ENCODE peak calls at places on chromosomes 3 and 15, in five cellular contexts. F, B, T, J and O are unnamed samples.

GRCh38 chr3:4746241-4746958 is 232.8 kb upstream of the BHLHE40 start:
- DNase-seq in J (no peak), T (peak), F (no peak), B (no peak), O (no peak)

GRCh38 chr3:123126051-123126450 is 59.2 kb downstream of the PDIA5 start:
- DNase-seq in T (no peak), B (no peak), F (no peak), J (no peak), O (no peak)

GRCh38 chr3:172892158-172892557 is 141.6 kb downstream of the ECT2 start:
- DNase-seq in J (no peak), F (no peak), T (peak), B (no peak), O (no peak)

GRCh38 chr3:155435821-155436220 is 142.3 kb upstream of the STRIT1 start:
- DNase-seq in J (no peak), T (no peak), B (no peak), F (no peak), O (peak)

GRCh38 chr15:74809951-74810350 is 2.7 kb upstream of the LMAN1L start:
- DNase-seq in B (no peak), J (no peak), T (no peak), F (no peak), O (peak)

GRCh38 chr15:89836255-89837133 is 21.8 kb upstream of the ANPEP start:
- DNase-seq in J (no peak), B (no peak), F (no peak), T (peak), O (peak)

GRCh38 chr3:54696313-54696712 is 231.5 kb downstream of the LRTM1 start:
- DNase-seq in J (no peak), F (no peak), T (peak), B (no peak), O (no peak)

GRCh38 chr3:61912158-61912557 is 350.8 kb downstream of the PTPRG start:
- DNase-seq in J (no peak), T (no peak), F (no peak), B (no peak), O (no peak)

GRCh38 chr15:56286213-56286612 is 42.5 kb upstream of the RFX7 start:
- DNase-seq in B (no peak), J (no peak), F (no peak), T (no peak), O (no peak)

GRCh38 chr3:186640473-186640818 is 247 bp downstream of the FETUB start:
- DNase-seq in F (no peak), B (peak), T (no peak), J (no peak), O (peak)

GRCh38 chr3:60073942-60074341 is 1024.1 kb upstream of the CFAP20DC start:
- DNase-seq in T (no peak), F (no peak), B (no peak), J (no peak), O (no peak)

GRCh38 chr15:71496336-71496955 is 313.9 kb upstream of the NR2E3 start:
- DNase-seq in J (no peak), F (no peak), T (peak), B (no peak), O (no peak)

GRCh38 chr3:33639889-33640288 is 78.2 kb downstream of the CLASP2 start:
- DNase-seq in F (no peak), B (no peak), T (no peak), J (no peak), O (no peak)

GRCh38 chr3:64880926-64881325 is 193.1 kb upstream of the ADAMTS9 start:
- DNase-seq in T (no peak), F (no peak), J (no peak), B (no peak), O (no peak)

GRCh38 chr15:51629612-51630011 is 7.0 kb upstream of the DMXL2 start:
- DNase-seq in T (peak), B (no peak), F (no peak), J (no peak), O (peak)

GRCh38 chr3:123270818-123271217 is 69.1 kb downstream of the SEC22A start:
- DNase-seq in T (no peak), F (no peak), J (no peak), B (no peak), O (no peak)

GRCh38 chr15:74541494-74542191 is 623 bp downstream of the ARID3B start:
- DNase-seq in T (peak), F (peak), B (peak), J (peak), O (peak)

GRCh38 chr3:36681867-36682266 is 82.5 kb downstream of the DCLK3 start:
- DNase-seq in J (no peak), B (no peak), F (no peak), T (no peak), O (no peak)

GRCh38 chr15:50415752-50416404 is 8.3 kb upstream of the USP8 start:
- DNase-seq in T (peak), J (no peak), B (peak), F (no peak), O (no peak)

GRCh38 chr15:98953000-98953776 is 54.4 kb downstream of the PGPEP1L start:
- DNase-seq in T (no peak), F (no peak), B (no peak), J (no peak), O (peak)

GRCh38 chr3:2544718-2545117 is 446.1 kb downstream of the CNTN4 start:
- DNase-seq in T (no peak), B (no peak), J (no peak), F (no peak), O (no peak)

GRCh38 chr3:2543247-2543646 is 444.6 kb downstream of the CNTN4 start:
- DNase-seq in F (no peak), J (no peak), T (no peak), B (no peak), O (no peak)

GRCh38 chr3:2544212-2544611 is 445.5 kb downstream of the CNTN4 start:
- DNase-seq in F (no peak), T (no peak), J (no peak), B (no peak), O (no peak)

DNA sequence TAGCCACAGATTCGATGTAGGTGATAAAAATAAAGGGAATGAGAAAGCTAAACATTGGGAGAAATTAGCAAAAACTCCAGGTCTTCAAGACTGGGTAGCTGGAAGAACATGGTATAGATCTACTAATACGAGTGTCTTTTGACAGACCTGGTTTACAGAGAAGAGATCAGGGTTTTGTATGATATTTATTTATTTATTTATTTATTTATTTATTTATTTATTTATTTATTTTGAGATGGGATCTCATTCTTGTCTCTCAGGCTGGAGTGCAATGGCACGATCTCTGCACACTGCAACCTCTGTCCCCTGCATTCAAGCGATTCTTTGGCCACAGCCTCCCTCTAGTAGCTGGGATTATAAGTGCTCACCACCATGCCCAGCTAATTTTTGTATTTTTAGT is 448.4 kb downstream of the CNTN4 start:
- DNase-seq in F (no peak), J (no peak), B (no peak), T (no peak), O (no peak)
- H2BK12ac ChIP-seq in F (no peak), J (no peak), B (no peak), T (no peak), O (no peak)

GRCh38 chr3:107523361-107524213 is 825 bp downstream of the BBX start:
- DNase-seq in F (peak), J (peak), B (peak), T (peak), O (peak)

GRCh38 chr3:107525954-107526305 is 3.2 kb downstream of the BBX start:
- DNase-seq in F (no peak), B (no peak), T (peak), J (no peak), O (no peak)

GRCh38 chr3:107525101-107525953 is 2.6 kb downstream of the BBX start:
- DNase-seq in B (peak), F (peak), T (peak), J (peak), O (peak)

GRCh38 chr3:107522510-107523360 is at the start of gene BBX:
- DNase-seq in B (peak), T (peak), J (peak), F (peak), O (peak)

GRCh38 chr3:107524214-107525100 is 1.7 kb downstream of the BBX start:
- DNase-seq in F (peak), T (peak), J (no peak), B (peak), O (peak)
- H3K18ac ChIP-seq in F (peak), T (peak), J (no peak), B (no peak), O (peak)

DNA sequence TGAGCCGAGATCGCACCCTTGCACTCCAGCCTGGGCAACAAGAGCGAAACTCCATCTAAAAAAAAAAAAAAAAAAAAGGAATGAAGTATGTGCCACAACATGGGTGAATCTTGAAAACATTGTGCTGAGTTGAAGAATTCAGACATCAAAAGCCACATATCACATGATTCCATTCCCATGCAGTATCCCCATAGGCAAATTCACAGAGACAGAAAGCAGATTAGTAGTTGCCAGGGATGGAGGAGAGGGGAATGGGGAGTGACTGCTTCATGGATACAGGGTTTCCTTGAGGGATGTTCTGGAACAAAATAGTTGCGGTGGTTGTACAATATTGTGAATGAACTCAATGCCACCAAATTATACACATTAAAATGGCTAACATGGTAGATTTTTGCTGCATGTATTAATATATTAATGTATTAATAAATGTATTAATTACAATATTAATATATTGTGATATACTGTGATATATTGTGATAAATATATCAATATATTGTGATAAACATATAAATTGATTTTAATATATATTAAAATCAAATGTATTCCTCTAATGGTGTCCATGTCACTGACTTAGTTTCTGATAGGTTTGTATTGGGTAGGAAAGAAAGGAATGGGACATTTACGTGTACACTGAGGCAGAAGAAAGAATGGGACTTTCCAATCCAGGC is 34.9 kb downstream of the SMAD3 start:
- DNase-seq in T (no peak), F (no peak), J (no peak), B (no peak), O (no peak)
- H3K23ac ChIP-seq in T (no peak), F (no peak), J (no peak), B (no peak), O (no peak)

DNA sequence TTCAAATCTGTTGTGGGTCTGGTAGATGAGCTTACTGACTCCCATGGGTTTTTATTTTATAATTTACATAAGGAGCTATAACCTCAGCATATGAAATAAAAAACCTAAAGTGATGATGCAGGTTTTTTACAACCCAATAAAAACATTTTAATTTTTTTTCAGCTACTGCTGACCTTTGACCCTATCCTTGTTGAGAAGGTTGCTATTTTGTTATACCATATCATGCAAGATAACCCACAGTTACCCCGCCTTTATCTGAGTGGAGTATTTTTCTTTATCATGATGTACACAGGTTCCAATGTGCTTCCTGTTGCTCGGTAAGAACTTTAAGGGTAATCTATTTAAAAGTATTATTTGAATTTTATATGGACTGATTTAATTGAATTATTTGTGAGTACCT is 70.8 kb downstream of the DNAJC13 start:
- DNase-seq in B (no peak), J (no peak), T (no peak), F (no peak), O (no peak)
- H2BK12ac ChIP-seq in B (no peak), J (no peak), T (no peak), F (no peak), O (no peak)

GRCh38 chr3:189169728-189170127 is 2.0 kb upstream of the TPRG1 start:
- DNase-seq in J (peak), T (no peak), B (peak), F (no peak), O (no peak)
- H3K18ac ChIP-seq in J (no peak), T (no peak), B (no peak), F (no peak), O (no peak)

DNA sequence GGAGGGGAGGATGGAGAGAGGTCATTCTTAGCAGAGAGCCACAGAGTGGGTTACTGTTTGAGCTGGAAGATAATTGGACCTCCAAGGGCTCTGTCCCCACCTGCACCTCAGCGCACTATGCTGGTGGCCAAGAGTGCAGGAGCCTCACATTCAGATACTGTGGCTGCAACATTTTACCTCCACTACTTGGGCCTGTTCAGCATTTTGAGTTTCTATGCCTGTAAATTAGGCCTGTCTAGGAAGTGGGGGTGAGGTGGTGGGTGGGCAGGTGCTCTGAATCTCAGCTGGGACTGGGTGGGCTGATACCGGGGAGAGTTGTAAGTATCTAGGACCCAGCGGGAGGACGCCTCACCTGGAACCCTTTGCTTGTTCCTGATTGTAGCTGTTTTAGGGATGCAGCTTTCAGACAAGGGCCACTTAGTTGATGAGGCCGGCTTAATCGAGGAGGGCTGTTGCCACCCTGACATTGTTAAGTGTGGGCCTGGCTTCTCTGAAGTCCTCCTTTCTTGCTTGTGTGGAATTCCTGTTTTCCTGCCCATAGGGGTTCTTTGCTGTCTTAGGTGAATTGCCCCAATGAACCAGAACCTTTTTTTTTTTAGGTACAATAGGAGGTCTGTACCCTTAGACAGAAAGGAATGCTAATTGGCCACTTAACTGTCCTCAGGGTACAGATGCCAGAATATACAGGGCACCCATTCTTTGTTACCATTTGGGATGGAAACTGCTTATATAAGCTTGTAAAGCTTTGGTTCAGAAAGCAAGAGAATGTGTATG is 83.9 kb downstream of the SMAD3 start:
- DNase-seq in F (no peak), T (peak), J (no peak), B (no peak), O (peak)
- H3K23ac ChIP-seq in F (no peak), T (no peak), J (no peak), B (no peak), O (no peak)

GRCh38 chr3:107260221-107260620 is 117.0 kb upstream of the CCDC54 start:
- DNase-seq in J (no peak), T (no peak), B (no peak), F (no peak), O (no peak)

GRCh38 chr3:107264888-107265287 is 112.4 kb upstream of the CCDC54 start:
- DNase-seq in B (no peak), F (no peak), T (peak), J (no peak), O (peak)

GRCh38 chr3:107268461-107268860 is 108.8 kb upstream of the CCDC54 start:
- DNase-seq in J (no peak), T (no peak), B (no peak), F (no peak), O (no peak)

GRCh38 chr3:107265526-107265925 is 111.7 kb upstream of the CCDC54 start:
- DNase-seq in J (no peak), F (no peak), B (no peak), T (no peak), O (no peak)

GRCh38 chr3:107263269-107264021 is 113.8 kb upstream of the CCDC54 start:
- DNase-seq in B (no peak), J (no peak), T (peak), F (no peak), O (no peak)
- H2BK12ac ChIP-seq in B (no peak), J (no peak), T (no peak), F (no peak), O (peak)

GRCh38 chr15:66766282-66767228 is 64.5 kb downstream of the SMAD6 start:
- DNase-seq in F (no peak), B (no peak), T (peak), J (no peak), O (no peak)
- H3K18ac ChIP-seq in F (peak), B (no peak), T (peak), J (peak), O (no peak)